ENCODE peak calls at places on chromosome 10, in five cellular contexts. S, F, R, M and L are unnamed samples.

GRCh38 chr10:2137549-2138174 is 400.3 kb upstream of the ADARB2 start:
- DNase-seq in S (no peak), F (no peak), R (no peak), M (peak), L (no peak)

GRCh38 chr10:15585303-15585715 is 134.4 kb downstream of the ITGA8 start:
- DNase-seq in S (peak), F (no peak), R (no peak), M (peak), L (no peak)

GRCh38 chr10:128859738-128860386 is 607.2 kb upstream of the MGMT start:
- DNase-seq in S (peak), F (no peak), R (no peak), M (no peak), L (no peak)

GRCh38 chr10:61984803-61985418 is 83.4 kb downstream of the ARID5B start:
- DNase-seq in S (no peak), F (no peak), R (no peak), M (no peak), L (no peak)

GRCh38 chr10:130190065-130190736 is 54.0 kb downstream of the GLRX3 start:
- DNase-seq in S (peak), F (peak), R (peak), M (peak), L (peak)

GRCh38 chr10:110175406-110175805 is 32.0 kb upstream of the MXI1 start:
- DNase-seq in S (peak), F (no peak), R (no peak), M (no peak), L (no peak)

GRCh38 chr10:129440722-129441316 is 26.2 kb upstream of the MGMT start:
- DNase-seq in S (no peak), F (no peak), R (no peak), M (no peak), L (no peak)

GRCh38 chr10:71268247-71268691 is 50.8 kb upstream of the SLC29A3 start:
- DNase-seq in S (no peak), F (no peak), R (no peak), M (no peak), L (no peak)

GRCh38 chr10:71569775-71570588 is 149.6 kb downstream of the C10orf105 start:
- DNase-seq in S (peak), F (no peak), R (peak), M (peak), L (no peak)

GRCh38 chr10:133534417-133534816 is 7.3 kb downstream of the CYP2E1 start:
- DNase-seq in S (no peak), F (no peak), R (no peak), M (no peak), L (no peak)

GRCh38 chr10:92241158-92241500 is 49.7 kb downstream of the CPEB3 start:
- DNase-seq in S (peak), F (no peak), R (no peak), M (peak), L (no peak)

GRCh38 chr10:77144664-77145063 is 492.9 kb downstream of the KCNMA1 start:
- DNase-seq in S (no peak), F (no peak), R (no peak), M (no peak), L (no peak)

GRCh38 chr10:660980-661890 is 28.2 kb downstream of the DIP2C start:
- DNase-seq in S (no peak), F (no peak), R (peak), M (no peak), L (no peak)

GRCh38 chr10:11533328-11533781 is 78.1 kb downstream of the USP6NL start:
- DNase-seq in S (no peak), F (no peak), R (no peak), M (no peak), L (no peak)

GRCh38 chr10:8594176-8594575 is 539.7 kb downstream of the GATA3 start:
- DNase-seq in S (no peak), F (no peak), R (no peak), M (no peak), L (no peak)

GRCh38 chr10:78551184-78552005 is 517.4 kb upstream of the ZMIZ1 start:
- DNase-seq in S (no peak), F (no peak), R (no peak), M (no peak), L (no peak)

GRCh38 chr10:123200510-123200909 is 46.3 kb downstream of the BUB3 start:
- DNase-seq in S (no peak), F (no peak), R (no peak), M (no peak), L (no peak)

GRCh38 chr10:34384363-34384762 is 430.7 kb downstream of the PARD3 start:
- DNase-seq in S (no peak), F (no peak), R (no peak), M (no peak), L (no peak)

GRCh38 chr10:7666253-7667023 is at the start of gene ITIH5:
- DNase-seq in S (no peak), F (no peak), R (peak), M (peak), L (no peak)

GRCh38 chr10:70186571-70186970 is 16.3 kb upstream of the SAR1A start:
- DNase-seq in S (no peak), F (no peak), R (no peak), M (no peak), L (no peak)

GRCh38 chr10:1199897-1200721 is 143.9 kb downstream of the WDR37 start:
- DNase-seq in S (no peak), F (no peak), R (no peak), M (no peak), L (no peak)

GRCh38 chr10:61065010-61065409 is 121.0 kb upstream of the RHOBTB1 start:
- DNase-seq in S (no peak), F (no peak), R (no peak), M (no peak), L (no peak)

GRCh38 chr10:77925795-77926565 is 575 bp downstream of the DLG5 start:
- DNase-seq in S (peak), F (no peak), R (peak), M (peak), L (no peak)

GRCh38 chr10:29102233-29102632 is 186.6 kb upstream of the LYZL1 start:
- DNase-seq in S (no peak), F (no peak), R (no peak), M (no peak), L (no peak)

GRCh38 chr10:102668312-102669110 is 24.2 kb downstream of the TRIM8 start:
- DNase-seq in S (no peak), F (no peak), R (no peak), M (no peak), L (no peak)

GRCh38 chr10:112217413-112218390 is 34.1 kb upstream of the GPAM start:
- DNase-seq in S (no peak), F (no peak), R (no peak), M (no peak), L (no peak)

GRCh38 chr10:101055416-101055815 is 6.4 kb upstream of the KAZALD1 start:
- DNase-seq in S (no peak), F (no peak), R (no peak), M (no peak), L (no peak)

GRCh38 chr10:74821501-74821900 is 4.9 kb upstream of the KAT6B start:
- DNase-seq in S (no peak), F (no peak), R (no peak), M (no peak), L (no peak)

GRCh38 chr10:123858039-123858740 is 33.4 kb downstream of the CPXM2 start:
- DNase-seq in S (no peak), F (no peak), R (peak), M (no peak), L (no peak)

GRCh38 chr10:100621360-100622205 is 85.8 kb downstream of the HIF1AN start:
- DNase-seq in S (no peak), F (no peak), R (no peak), M (no peak), L (no peak)

GRCh38 chr10:124168991-124169826 is 75.8 kb upstream of the CHST15 start:
- DNase-seq in S (no peak), F (no peak), R (no peak), M (no peak), L (no peak)

GRCh38 chr10:112362833-112363232 is 11.1 kb upstream of the ACSL5 start:
- DNase-seq in S (peak), F (no peak), R (no peak), M (no peak), L (no peak)

GRCh38 chr10:3828404-3829192 is 43.6 kb upstream of the KLF6 start:
- DNase-seq in S (peak), F (no peak), R (peak), M (no peak), L (no peak)

GRCh38 chr10:31619410-31620095 is 300.5 kb downstream of the ZEB1 start:
- DNase-seq in S (peak), F (no peak), R (peak), M (no peak), L (no peak)

GRCh38 chr10:31620236-31621151 is 301.5 kb downstream of the ZEB1 start:
- DNase-seq in S (peak), F (no peak), R (peak), M (no peak), L (no peak)

GRCh38 chr10:31623466-31623865 is 304.4 kb downstream of the ZEB1 start:
- DNase-seq in S (no peak), F (no peak), R (peak), M (no peak), L (no peak)

GRCh38 chr10:31621733-31622132 is 302.7 kb downstream of the ZEB1 start:
- DNase-seq in S (no peak), F (no peak), R (no peak), M (no peak), L (no peak)

DNA sequence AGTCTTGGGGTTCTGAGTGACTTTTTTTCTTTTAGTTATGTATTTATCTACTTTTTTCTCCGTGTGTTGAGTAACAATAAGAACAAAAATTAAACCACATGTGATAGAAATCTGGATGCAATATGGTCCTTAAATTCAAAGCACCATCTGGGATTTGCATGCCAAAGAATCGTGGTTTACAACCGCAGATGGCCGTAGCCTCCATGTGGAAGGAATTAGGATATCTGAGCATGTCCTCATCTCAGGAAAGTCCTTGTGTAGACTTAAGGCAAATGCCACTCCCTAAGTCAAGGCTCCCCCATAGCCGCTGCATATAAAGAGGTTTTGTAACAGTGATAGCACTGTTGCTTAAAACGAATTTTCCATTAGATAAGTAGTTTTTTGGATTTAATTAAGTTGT is 304.0 kb downstream of the ZEB1 start:
- DNase-seq in S (no peak), F (no peak), R (peak), M (no peak), L (no peak)
- H3K27ac ChIP-seq in S (peak), F (no peak), R (peak), M (no peak), L (no peak)

DNA sequence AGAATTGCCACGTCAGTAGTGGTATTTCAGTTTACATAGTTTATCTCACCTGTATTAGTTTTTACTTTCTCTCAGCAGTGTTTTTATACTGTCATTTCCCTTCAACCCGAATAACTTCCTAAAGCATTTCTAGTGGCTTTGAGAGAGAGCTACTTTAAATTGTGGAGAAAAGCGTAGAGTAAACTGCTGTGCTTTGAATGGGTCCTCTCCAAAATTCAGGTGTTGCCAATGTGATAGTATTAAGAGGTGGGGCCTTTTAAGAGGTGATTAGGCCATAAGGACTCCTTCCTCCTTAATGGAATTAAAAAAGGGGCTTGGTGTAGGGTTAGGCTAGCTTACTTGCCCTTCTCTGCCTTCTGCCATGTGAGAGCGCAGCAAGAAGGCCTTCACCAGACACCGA is 98.4 kb downstream of the LCOR start:
- DNase-seq in S (no peak), F (no peak), R (no peak), M (no peak), L (no peak)
- H3K27ac ChIP-seq in S (no peak), F (no peak), R (no peak), M (no peak), L (no peak)

GRCh38 chr10:121158988-121159579 is 307.9 kb downstream of the WDR11 start:
- DNase-seq in S (no peak), F (no peak), R (no peak), M (no peak), L (no peak)
- H3K27ac ChIP-seq in S (no peak), F (no peak), R (no peak), M (no peak), L (no peak)

DNA sequence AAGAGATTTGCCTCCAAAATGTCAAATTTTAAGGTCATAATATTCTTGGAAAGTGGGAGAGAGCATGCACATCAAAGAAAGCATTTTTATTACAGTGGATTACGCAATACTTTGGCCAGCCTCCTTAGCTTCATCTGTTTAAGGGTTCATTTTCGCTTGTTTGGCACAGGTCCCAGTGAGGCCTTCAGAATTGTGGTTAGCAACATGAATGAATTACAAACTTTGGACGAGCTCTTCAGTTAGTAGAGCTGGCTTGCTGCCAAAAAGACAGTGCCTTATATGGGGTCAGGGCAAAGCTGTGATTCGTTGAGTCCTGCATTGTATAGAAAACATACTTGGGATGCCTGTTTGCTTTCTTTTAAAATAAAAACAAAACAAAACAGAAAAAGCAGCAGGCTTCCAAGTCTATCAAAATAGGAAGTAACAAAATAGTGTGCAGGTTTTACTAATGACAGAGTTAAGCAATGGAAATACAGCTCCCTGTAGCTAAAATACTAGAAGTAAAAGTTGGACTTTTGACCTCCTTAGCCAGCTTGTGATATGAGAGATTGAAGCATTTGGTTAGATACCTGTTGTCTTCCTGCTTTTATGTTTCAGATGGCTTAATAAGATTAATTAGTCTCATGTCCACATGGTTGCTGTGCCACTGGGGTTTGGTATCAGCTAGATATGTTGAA is 190.8 kb downstream of the MLLT10 start:
- DNase-seq in S (peak), F (no peak), R (peak), M (no peak), L (peak)
- H3K27ac ChIP-seq in S (no peak), F (no peak), R (peak), M (peak), L (no peak)

GRCh38 chr10:91103384-91104184 is 116.9 kb upstream of the PCGF5 start:
- DNase-seq in S (no peak), F (no peak), R (no peak), M (no peak), L (no peak)
- H3K27ac ChIP-seq in S (no peak), F (no peak), R (no peak), M (no peak), L (no peak)

GRCh38 chr10:103849212-103849877 is 6.0 kb downstream of the SH3PXD2A start:
- DNase-seq in S (peak), F (no peak), R (peak), M (no peak), L (no peak)
- H3K27ac ChIP-seq in S (peak), F (no peak), R (peak), M (no peak), L (peak)

GRCh38 chr10:87819274-87819585 is 1.2 kb upstream of the ATAD1 start:
- DNase-seq in S (no peak), F (no peak), R (no peak), M (no peak), L (no peak)
- H3K27ac ChIP-seq in S (no peak), F (no peak), R (no peak), M (no peak), L (no peak)